ENCODE peak calls at places on chromosomes 7 and 10, in ten cellular contexts. One of them, this sample, is unnamed.

GRCh38 chr7:47424523-47424922 is 157.4 kb downstream of the TNS3 start:
- DNase-seq in heart left ventricle: no peak
- DNase-seq in GM13977: no peak
- DNase-seq in adrenal gland: no peak
- DNase-seq in ascending aorta: no peak
- DNase-seq in CD4-positive, alpha-beta T cell: no peak
- DNase-seq in nephron progenitor cell: no peak
- DNase-seq in brain microvascular endothelial cell: no peak
- DNase-seq in left ventricle myocardium inferior: no peak
- DNase-seq in pancreas: no peak
- DNase-seq in this sample: no peak

GRCh38 chr10:124992462-124993344 is 50.8 kb downstream of the ZRANB1 start:
- DNase-seq in brain microvascular endothelial cell: peak
- DNase-seq in CD4-positive, alpha-beta T cell: no peak
- DNase-seq in pancreas: peak
- DNase-seq in nephron progenitor cell: peak
- DNase-seq in GM13977: peak
- DNase-seq in ascending aorta: no peak
- DNase-seq in adrenal gland: peak
- DNase-seq in heart left ventricle: peak
- DNase-seq in left ventricle myocardium inferior: peak
- DNase-seq in this sample: no peak

GRCh38 chr10:76695069-76695468 is 942.5 kb downstream of the KCNMA1 start:
- DNase-seq in pancreas: no peak
- DNase-seq in nephron progenitor cell: no peak
- DNase-seq in left ventricle myocardium inferior: no peak
- DNase-seq in brain microvascular endothelial cell: no peak
- DNase-seq in adrenal gland: no peak
- DNase-seq in ascending aorta: no peak
- DNase-seq in CD4-positive, alpha-beta T cell: no peak
- DNase-seq in GM13977: no peak
- DNase-seq in heart left ventricle: no peak
- DNase-seq in this sample: no peak

GRCh38 chr10:514137-514671 is 175.3 kb downstream of the DIP2C start:
- DNase-seq in GM13977: no peak
- DNase-seq in left ventricle myocardium inferior: peak
- DNase-seq in brain microvascular endothelial cell: no peak
- DNase-seq in CD4-positive, alpha-beta T cell: no peak
- DNase-seq in ascending aorta: no peak
- DNase-seq in heart left ventricle: no peak
- DNase-seq in adrenal gland: no peak
- DNase-seq in pancreas: peak
- DNase-seq in nephron progenitor cell: no peak
- DNase-seq in this sample: no peak

GRCh38 chr10:103949728-103950127 is 17.2 kb upstream of the SLK start:
- DNase-seq in left ventricle myocardium inferior: no peak
- DNase-seq in pancreas: no peak
- DNase-seq in GM13977: no peak
- DNase-seq in nephron progenitor cell: no peak
- DNase-seq in ascending aorta: no peak
- DNase-seq in CD4-positive, alpha-beta T cell: no peak
- DNase-seq in brain microvascular endothelial cell: no peak
- DNase-seq in heart left ventricle: no peak
- DNase-seq in adrenal gland: no peak
- DNase-seq in this sample: no peak

GRCh38 chr10:988667-989545 is 672 bp downstream of the GTPBP4 start:
- DNase-seq in CD4-positive, alpha-beta T cell: no peak
- DNase-seq in heart left ventricle: no peak
- DNase-seq in nephron progenitor cell: no peak
- DNase-seq in GM13977: no peak
- DNase-seq in adrenal gland: no peak
- DNase-seq in left ventricle myocardium inferior: no peak
- DNase-seq in brain microvascular endothelial cell: no peak
- DNase-seq in pancreas: no peak
- DNase-seq in ascending aorta: no peak
- DNase-seq in this sample: no peak

GRCh38 chr10:59808896-59809643 is 55.8 kb upstream of the MRLN start:
- DNase-seq in pancreas: peak
- DNase-seq in ascending aorta: no peak
- DNase-seq in GM13977: peak
- DNase-seq in CD4-positive, alpha-beta T cell: peak
- DNase-seq in brain microvascular endothelial cell: peak
- DNase-seq in nephron progenitor cell: peak
- DNase-seq in left ventricle myocardium inferior: peak
- DNase-seq in adrenal gland: peak
- DNase-seq in heart left ventricle: peak
- DNase-seq in this sample: peak

GRCh38 chr10:98488669-98489430 is 42.1 kb upstream of the HPS1 start:
- DNase-seq in CD4-positive, alpha-beta T cell: no peak
- DNase-seq in heart left ventricle: no peak
- DNase-seq in brain microvascular endothelial cell: no peak
- DNase-seq in left ventricle myocardium inferior: no peak
- DNase-seq in nephron progenitor cell: no peak
- DNase-seq in ascending aorta: no peak
- DNase-seq in adrenal gland: no peak
- DNase-seq in pancreas: peak
- DNase-seq in GM13977: no peak
- DNase-seq in this sample: no peak

GRCh38 chr7:132654150-132654549 is 77.9 kb upstream of the PLXNA4 start:
- DNase-seq in left ventricle myocardium inferior: no peak
- DNase-seq in GM13977: peak
- DNase-seq in CD4-positive, alpha-beta T cell: no peak
- DNase-seq in brain microvascular endothelial cell: no peak
- DNase-seq in pancreas: no peak
- DNase-seq in nephron progenitor cell: no peak
- DNase-seq in heart left ventricle: no peak
- DNase-seq in adrenal gland: no peak
- DNase-seq in ascending aorta: no peak
- DNase-seq in this sample: no peak

GRCh38 chr7:33350577-33350976 is 221.2 kb downstream of the BBS9 start:
- DNase-seq in heart left ventricle: no peak
- DNase-seq in adrenal gland: no peak
- DNase-seq in pancreas: no peak
- DNase-seq in nephron progenitor cell: no peak
- DNase-seq in GM13977: no peak
- DNase-seq in ascending aorta: no peak
- DNase-seq in CD4-positive, alpha-beta T cell: no peak
- DNase-seq in left ventricle myocardium inferior: no peak
- DNase-seq in brain microvascular endothelial cell: no peak
- DNase-seq in this sample: no peak

GRCh38 chr7:133258174-133258573 is 5.3 kb downstream of the EXOC4 start:
- DNase-seq in CD4-positive, alpha-beta T cell: no peak
- DNase-seq in nephron progenitor cell: no peak
- DNase-seq in pancreas: no peak
- DNase-seq in ascending aorta: no peak
- DNase-seq in left ventricle myocardium inferior: no peak
- DNase-seq in adrenal gland: no peak
- DNase-seq in GM13977: no peak
- DNase-seq in heart left ventricle: no peak
- DNase-seq in brain microvascular endothelial cell: no peak
- DNase-seq in this sample: no peak

DNA sequence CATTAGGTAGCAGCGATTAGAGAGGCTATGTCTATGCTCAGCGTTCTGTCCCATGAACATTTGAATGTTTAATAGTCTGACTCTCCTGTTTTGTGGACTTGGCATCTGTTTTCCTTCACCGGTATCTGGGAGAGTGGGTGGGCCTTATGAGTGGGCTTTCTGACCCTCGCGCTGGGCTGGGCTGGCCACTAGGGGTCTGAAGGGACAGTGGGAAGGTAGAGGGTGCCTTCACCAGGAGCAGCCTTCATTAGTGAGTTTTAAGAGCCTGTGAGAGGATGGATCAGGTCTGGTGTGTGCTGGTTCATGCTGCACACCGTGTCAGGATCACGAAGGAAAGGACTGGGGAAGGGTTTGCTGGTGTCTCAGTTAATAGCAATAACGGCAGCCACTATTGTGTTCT is 33.4 kb downstream of the DCLRE1A start:
- DNase-seq in left ventricle myocardium inferior: no peak
- DNase-seq in brain microvascular endothelial cell: no peak
- DNase-seq in CD4-positive, alpha-beta T cell: no peak
- DNase-seq in adrenal gland: no peak
- DNase-seq in nephron progenitor cell: peak
- DNase-seq in GM13977: no peak
- DNase-seq in ascending aorta: no peak
- DNase-seq in pancreas: no peak
- DNase-seq in heart left ventricle: no peak
- DNase-seq in this sample: no peak
- TF ChIP-seq CTCF in left ventricle myocardium inferior: no peak
- TF ChIP-seq CTCF in brain microvascular endothelial cell: peak
- TF ChIP-seq CTCF in CD4-positive, alpha-beta T cell: no peak
- TF ChIP-seq CTCF in adrenal gland: no peak
- TF ChIP-seq CTCF in nephron progenitor cell: peak
- TF ChIP-seq CTCF in GM13977: peak
- TF ChIP-seq CTCF in ascending aorta: no peak
- TF ChIP-seq CTCF in pancreas: no peak
- TF ChIP-seq CTCF in heart left ventricle: no peak
- TF ChIP-seq CTCF in this sample: no peak

GRCh38 chr7:77566421-77566820 is 29.3 kb downstream of the PTPN12 start:
- DNase-seq in brain microvascular endothelial cell: no peak
- DNase-seq in ascending aorta: no peak
- DNase-seq in nephron progenitor cell: no peak
- DNase-seq in adrenal gland: no peak
- DNase-seq in CD4-positive, alpha-beta T cell: no peak
- DNase-seq in pancreas: no peak
- DNase-seq in heart left ventricle: no peak
- DNase-seq in GM13977: no peak
- DNase-seq in left ventricle myocardium inferior: no peak
- DNase-seq in this sample: no peak

GRCh38 chr7:77565917-77566316 is 28.8 kb downstream of the PTPN12 start:
- DNase-seq in CD4-positive, alpha-beta T cell: no peak
- DNase-seq in ascending aorta: no peak
- DNase-seq in nephron progenitor cell: no peak
- DNase-seq in GM13977: no peak
- DNase-seq in left ventricle myocardium inferior: no peak
- DNase-seq in adrenal gland: no peak
- DNase-seq in brain microvascular endothelial cell: peak
- DNase-seq in heart left ventricle: no peak
- DNase-seq in pancreas: no peak
- DNase-seq in this sample: no peak

GRCh38 chr7:77561354-77561753 is 24.3 kb downstream of the PTPN12 start:
- DNase-seq in heart left ventricle: no peak
- DNase-seq in left ventricle myocardium inferior: no peak
- DNase-seq in adrenal gland: no peak
- DNase-seq in nephron progenitor cell: no peak
- DNase-seq in brain microvascular endothelial cell: no peak
- DNase-seq in GM13977: peak
- DNase-seq in CD4-positive, alpha-beta T cell: no peak
- DNase-seq in pancreas: no peak
- DNase-seq in ascending aorta: no peak
- DNase-seq in this sample: no peak

GRCh38 chr7:77558598-77558997 is 21.5 kb downstream of the PTPN12 start:
- DNase-seq in ascending aorta: no peak
- DNase-seq in left ventricle myocardium inferior: no peak
- DNase-seq in GM13977: no peak
- DNase-seq in CD4-positive, alpha-beta T cell: no peak
- DNase-seq in adrenal gland: no peak
- DNase-seq in brain microvascular endothelial cell: no peak
- DNase-seq in pancreas: no peak
- DNase-seq in nephron progenitor cell: no peak
- DNase-seq in heart left ventricle: no peak
- DNase-seq in this sample: no peak

DNA sequence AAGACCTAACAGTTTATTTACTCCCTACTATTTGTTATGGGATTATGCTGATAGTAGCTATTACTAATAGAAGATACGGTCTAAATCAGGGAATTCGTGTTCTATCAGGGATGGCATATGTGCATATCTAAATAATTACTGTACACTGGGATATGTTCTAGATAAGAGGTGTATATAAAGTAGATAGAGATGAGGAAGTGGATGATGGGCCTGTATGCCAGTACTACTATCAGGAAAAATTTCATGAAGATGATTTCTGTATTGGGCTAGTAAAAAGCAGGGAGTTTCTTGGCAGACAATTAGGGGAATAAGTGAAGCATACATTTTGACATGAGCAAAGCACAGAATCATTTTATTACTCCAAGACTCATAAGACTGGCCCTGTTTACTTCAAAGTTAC is 26.2 kb downstream of the PTPN12 start:
- DNase-seq in ascending aorta: no peak
- DNase-seq in brain microvascular endothelial cell: no peak
- DNase-seq in GM13977: no peak
- DNase-seq in pancreas: no peak
- DNase-seq in left ventricle myocardium inferior: no peak
- DNase-seq in heart left ventricle: no peak
- DNase-seq in nephron progenitor cell: no peak
- DNase-seq in CD4-positive, alpha-beta T cell: no peak
- DNase-seq in adrenal gland: no peak
- DNase-seq in this sample: no peak
- TF ChIP-seq CTCF in ascending aorta: no peak
- TF ChIP-seq CTCF in brain microvascular endothelial cell: no peak
- TF ChIP-seq CTCF in GM13977: no peak
- TF ChIP-seq CTCF in pancreas: no peak
- TF ChIP-seq CTCF in left ventricle myocardium inferior: no peak
- TF ChIP-seq CTCF in heart left ventricle: no peak
- TF ChIP-seq CTCF in nephron progenitor cell: no peak
- TF ChIP-seq CTCF in CD4-positive, alpha-beta T cell: no peak
- TF ChIP-seq CTCF in adrenal gland: no peak
- TF ChIP-seq CTCF in this sample: no peak

DNA sequence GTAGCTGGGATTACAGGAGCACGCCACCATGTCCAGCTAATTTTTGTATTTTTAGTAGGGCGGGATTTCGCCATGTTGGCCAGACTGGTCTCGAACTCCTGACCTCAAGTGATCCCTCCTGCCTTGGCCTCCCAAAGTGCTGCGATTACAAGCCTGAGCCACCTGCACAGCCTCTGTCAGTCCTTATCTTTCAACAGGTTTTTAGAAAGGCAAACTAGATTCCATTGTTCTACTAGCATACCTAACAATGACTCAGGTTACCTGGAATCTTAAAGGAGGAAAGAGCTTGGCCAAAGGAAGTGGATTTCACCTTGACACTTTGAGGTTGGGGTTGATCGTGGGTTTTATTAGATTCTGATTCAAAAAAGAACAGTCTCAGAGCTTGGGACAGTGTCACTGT is 3.2 kb downstream of the ABCC2 start:
- DNase-seq in left ventricle myocardium inferior: no peak
- DNase-seq in nephron progenitor cell: no peak
- DNase-seq in adrenal gland: no peak
- DNase-seq in CD4-positive, alpha-beta T cell: no peak
- DNase-seq in brain microvascular endothelial cell: no peak
- DNase-seq in GM13977: no peak
- DNase-seq in ascending aorta: no peak
- DNase-seq in heart left ventricle: no peak
- DNase-seq in pancreas: no peak
- DNase-seq in this sample: no peak
- TF ChIP-seq CTCF in left ventricle myocardium inferior: no peak
- TF ChIP-seq CTCF in nephron progenitor cell: no peak
- TF ChIP-seq CTCF in adrenal gland: no peak
- TF ChIP-seq CTCF in CD4-positive, alpha-beta T cell: no peak
- TF ChIP-seq CTCF in brain microvascular endothelial cell: no peak
- TF ChIP-seq CTCF in GM13977: no peak
- TF ChIP-seq CTCF in ascending aorta: no peak
- TF ChIP-seq CTCF in heart left ventricle: no peak
- TF ChIP-seq CTCF in pancreas: no peak
- TF ChIP-seq CTCF in this sample: no peak

DNA sequence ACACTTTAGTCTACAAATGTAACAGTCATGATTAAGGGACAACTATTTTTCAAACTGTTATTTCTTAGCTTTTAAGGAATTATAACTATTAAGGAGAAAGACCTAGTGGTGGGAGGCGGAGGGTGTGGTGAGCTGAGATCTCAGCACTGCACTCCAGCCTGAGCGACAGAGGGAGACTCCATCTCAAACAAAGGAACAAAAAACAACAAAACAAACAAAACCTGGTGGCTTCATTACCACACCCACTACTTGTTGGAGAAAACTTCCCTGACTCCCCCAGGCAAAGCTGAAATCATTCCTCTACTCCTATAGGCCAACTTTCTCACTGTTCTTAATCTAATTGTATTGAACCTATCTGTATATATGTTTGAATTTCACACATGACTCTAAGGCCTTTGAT is 3.2 kb downstream of the POLR1F start:
- DNase-seq in brain microvascular endothelial cell: no peak
- DNase-seq in ascending aorta: no peak
- DNase-seq in heart left ventricle: no peak
- DNase-seq in GM13977: no peak
- DNase-seq in adrenal gland: no peak
- DNase-seq in nephron progenitor cell: no peak
- DNase-seq in pancreas: no peak
- DNase-seq in CD4-positive, alpha-beta T cell: no peak
- DNase-seq in left ventricle myocardium inferior: no peak
- DNase-seq in this sample: no peak
- TF ChIP-seq CTCF in brain microvascular endothelial cell: no peak
- TF ChIP-seq CTCF in ascending aorta: no peak
- TF ChIP-seq CTCF in heart left ventricle: no peak
- TF ChIP-seq CTCF in GM13977: no peak
- TF ChIP-seq CTCF in adrenal gland: no peak
- TF ChIP-seq CTCF in nephron progenitor cell: no peak
- TF ChIP-seq CTCF in pancreas: no peak
- TF ChIP-seq CTCF in CD4-positive, alpha-beta T cell: no peak
- TF ChIP-seq CTCF in left ventricle myocardium inferior: no peak
- TF ChIP-seq CTCF in this sample: no peak

This sample was measured in activated B cell treated with CpG ODN at 0.5 μM for 24 hours.